ENCODE peak calls at places on chromosome 7, in five cellular contexts. U is neural progenitor cell, R is K562, Z is GM23248, E is HepG2. C is an unnamed sample.
A peak's percentile ranks its signal among the peaks of the same experiment; 100 is the strongest.

GRCh38 chr7:130960208-130960988 is 226.4 kb upstream of the KLF14 start:
- DNase-seq in R (peak; percentile 36), U (no peak), Z (peak; percentile 100), E (no peak), C (peak; percentile 95)

GRCh38 chr7:128913856-128914565 is 3.5 kb upstream of the KCP start:
- DNase-seq in R (no peak), E (no peak), Z (no peak), U (no peak), C (no peak)

GRCh38 chr7:35714407-35714806 is 19.5 kb upstream of the HERPUD2 start:
- DNase-seq in Z (no peak), U (no peak), R (no peak), E (no peak), C (no peak)

GRCh38 chr7:151875862-151876111 is 1.1 kb downstream of the PRKAG2 start:
- DNase-seq in U (peak; percentile 79), E (no peak), R (no peak), Z (no peak), C (no peak)

GRCh38 chr7:23712368-23713284 is 2.6 kb downstream of the STK31 start:
- DNase-seq in E (peak; percentile 51), R (peak; percentile 44), Z (peak; percentile 84), U (peak; percentile 67), C (peak; percentile 81)

GRCh38 chr7:114986181-114986800 is 64.4 kb downstream of the MDFIC start:
- DNase-seq in R (no peak), Z (no peak), U (peak; percentile 7), E (no peak), C (no peak)

GRCh38 chr7:44655341-44655740 is 48.9 kb downstream of the OGDH start:
- DNase-seq in E (no peak), R (no peak), Z (no peak), U (no peak), C (no peak)

GRCh38 chr7:133932591-133932990 is 194.5 kb upstream of the LRGUK start:
- DNase-seq in E (no peak), R (no peak), Z (no peak), U (no peak), C (no peak)

GRCh38 chr7:99624487-99624886 is 7.7 kb downstream of the ZSCAN25 start:
- DNase-seq in E (no peak), R (no peak), U (no peak), Z (no peak), C (no peak)

GRCh38 chr7:92584953-92585352 is 5.2 kb downstream of the FAM133B start:
- DNase-seq in Z (no peak), E (peak; percentile 42), U (no peak), R (peak; percentile 22), C (peak; percentile 21)

GRCh38 chr7:81845628-81846259 is 75.9 kb upstream of the HGF start:
- DNase-seq in U (no peak), R (no peak), Z (peak; percentile 50), E (no peak), C (no peak)

GRCh38 chr7:18555120-18555519 is 59.6 kb downstream of the HDAC9 start:
- DNase-seq in U (no peak), E (no peak), Z (peak; percentile 45), R (no peak), C (no peak)

GRCh38 chr7:18552311-18552916 is 56.9 kb downstream of the HDAC9 start:
- DNase-seq in Z (peak; percentile 4), R (no peak), U (no peak), E (no peak), C (peak; percentile 20)

GRCh38 chr7:18553585-18554055 is 58.1 kb downstream of the HDAC9 start:
- DNase-seq in U (no peak), E (no peak), R (no peak), Z (no peak), C (no peak)

GRCh38 chr7:18550574-18550973 is 55.0 kb downstream of the HDAC9 start:
- DNase-seq in R (no peak), Z (no peak), E (no peak), U (no peak), C (no peak)

GRCh38 chr7:18552943-18553584 is 57.5 kb downstream of the HDAC9 start:
- DNase-seq in Z (no peak), U (no peak), R (no peak), E (no peak), C (peak; percentile 80)
- H3K4me2 ChIP-seq in Z (no peak overlapping the region), U (no peak overlapping the region), R (no peak overlapping the region), E (no peak overlapping the region), C (peak overlapping the region; percentile 81)

GRCh38 chr7:20402297-20403230 is 71.9 kb downstream of the ITGB8 start:
- DNase-seq in R (no peak), U (no peak), Z (peak; percentile 33), E (no peak), C (peak; percentile 36)
- H2AFZ ChIP-seq in R (no peak overlapping the region), U (no peak overlapping the region), Z (no peak overlapping the region), E (no peak overlapping the region), C (peak overlapping the region; percentile 2)

DNA sequence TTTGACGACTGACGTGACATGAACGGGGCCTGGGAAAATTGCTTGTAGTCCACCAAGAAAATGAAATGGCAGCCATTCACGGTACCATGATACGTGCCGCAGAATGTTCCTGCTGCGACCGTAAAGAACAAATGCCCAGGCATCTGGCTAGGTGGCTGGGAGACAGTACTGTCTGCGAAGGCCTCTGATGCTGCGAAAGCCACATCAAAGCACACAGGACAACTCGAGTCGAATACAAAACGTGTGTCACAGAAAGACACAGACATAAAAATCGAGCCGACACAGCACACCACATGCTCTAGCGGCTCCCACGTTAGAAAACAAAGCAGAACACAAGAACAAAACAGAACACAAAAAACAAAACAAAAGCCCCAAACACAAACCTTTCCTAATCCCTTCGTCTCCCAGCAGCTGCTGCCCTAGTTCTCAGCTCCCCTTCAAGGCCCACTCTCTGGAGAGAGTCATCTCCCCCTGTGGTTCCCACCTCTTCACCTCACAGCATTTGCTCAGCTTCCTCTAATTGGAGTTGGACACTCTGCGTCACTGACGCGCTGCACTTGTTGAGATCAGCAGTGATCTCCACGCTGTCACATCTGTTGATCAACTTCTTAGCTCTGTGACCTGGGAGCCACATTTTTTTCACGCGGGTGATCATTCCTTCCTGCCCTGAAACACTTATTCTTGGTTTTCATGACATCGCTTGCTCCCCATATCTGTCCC is 112.2 kb downstream of the CLEC2L start:
- DNase-seq in E (no peak), Z (no peak), R (no peak), U (peak; percentile 76), C (no peak)
- H3K79me2 ChIP-seq in E (peaks cover 8% of the 10 kb centered on the region), Z (peaks cover 81% of the 10 kb centered on the region), R (no peaks in the 10 kb centered on the region), U (no peaks in the 10 kb centered on the region), C (peaks cover 42% of the 10 kb centered on the region)

GRCh38 chr7:2237109-2237602 is 4.4 kb upstream of the MAD1L1 start:
- DNase-seq in R (no peak), Z (no peak), U (no peak), E (no peak), C (no peak)
- H3K4me2 ChIP-seq in R (no peak overlapping the region), Z (no peak overlapping the region), U (no peak overlapping the region), E (no peak overlapping the region), C (no peak overlapping the region)

GRCh38 chr7:104963378-104963990 is 50.5 kb upstream of the KMT2E start:
- DNase-seq in Z (no peak), R (no peak), E (no peak), U (no peak), C (no peak)

GRCh38 chr7:104958278-104958903 is 55.6 kb upstream of the KMT2E start:
- DNase-seq in U (no peak), R (no peak), E (no peak), Z (no peak), C (no peak)

GRCh38 chr7:104963991-104964385 is 50.0 kb upstream of the KMT2E start:
- DNase-seq in E (peak; percentile 88), R (no peak), Z (peak; percentile 42), U (no peak), C (peak; percentile 29)

GRCh38 chr7:104962781-104963180 is 51.2 kb upstream of the KMT2E start:
- DNase-seq in Z (peak; percentile 51), E (no peak), R (no peak), U (no peak), C (peak; percentile 46)

GRCh38 chr7:104960741-104961479 is 53.1 kb upstream of the KMT2E start:
- DNase-seq in E (no peak), U (no peak), Z (peak; percentile 49), R (no peak), C (no peak)
- H2AFZ ChIP-seq in E (no peak overlapping the region), U (no peak overlapping the region), Z (no peak overlapping the region), R (peak overlapping the region; percentile 51), C (no peak overlapping the region)

GRCh38 chr7:43629857-43630256 is 46.9 kb downstream of the STK17A start:
- DNase-seq in U (no peak), R (no peak), Z (no peak), E (no peak), C (no peak)

GRCh38 chr7:43630466-43630865 is 47.6 kb downstream of the STK17A start:
- DNase-seq in U (no peak), E (no peak), Z (no peak), R (no peak), C (no peak)

GRCh38 chr7:43634384-43634783 is 51.5 kb downstream of the STK17A start:
- DNase-seq in R (no peak), E (no peak), U (no peak), Z (no peak), C (no peak)

GRCh38 chr7:43628431-43628830 is 45.5 kb downstream of the STK17A start:
- DNase-seq in Z (no peak), U (no peak), E (no peak), R (no peak), C (no peak)

DNA sequence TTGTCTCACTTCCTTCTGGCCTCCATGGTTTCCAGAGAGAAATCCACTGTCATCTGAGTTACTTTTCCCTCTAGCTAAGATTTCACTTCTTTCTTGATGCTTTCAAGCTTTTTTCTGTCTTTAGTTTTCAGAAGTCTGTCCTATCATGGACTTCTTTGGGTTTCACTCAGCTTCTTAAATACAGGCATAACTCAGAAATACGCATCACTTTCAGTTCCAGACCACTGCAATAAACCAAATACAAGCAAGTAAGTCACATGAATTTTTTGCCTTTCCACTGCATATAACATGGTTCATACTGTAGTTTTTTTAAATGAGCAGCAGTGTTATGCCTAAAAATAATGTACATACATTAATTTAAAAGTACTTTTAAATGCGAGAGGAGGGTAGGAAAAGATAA is 48.7 kb downstream of the STK17A start:
- DNase-seq in E (no peak), U (no peak), Z (no peak), R (no peak), C (no peak)
- H3K79me2 ChIP-seq in E (no peaks in the 10 kb centered on the region), U (no peaks in the 10 kb centered on the region), Z (peaks cover 100% of the 10 kb centered on the region), R (no peaks in the 10 kb centered on the region), C (peaks cover 44% of the 10 kb centered on the region)

DNA sequence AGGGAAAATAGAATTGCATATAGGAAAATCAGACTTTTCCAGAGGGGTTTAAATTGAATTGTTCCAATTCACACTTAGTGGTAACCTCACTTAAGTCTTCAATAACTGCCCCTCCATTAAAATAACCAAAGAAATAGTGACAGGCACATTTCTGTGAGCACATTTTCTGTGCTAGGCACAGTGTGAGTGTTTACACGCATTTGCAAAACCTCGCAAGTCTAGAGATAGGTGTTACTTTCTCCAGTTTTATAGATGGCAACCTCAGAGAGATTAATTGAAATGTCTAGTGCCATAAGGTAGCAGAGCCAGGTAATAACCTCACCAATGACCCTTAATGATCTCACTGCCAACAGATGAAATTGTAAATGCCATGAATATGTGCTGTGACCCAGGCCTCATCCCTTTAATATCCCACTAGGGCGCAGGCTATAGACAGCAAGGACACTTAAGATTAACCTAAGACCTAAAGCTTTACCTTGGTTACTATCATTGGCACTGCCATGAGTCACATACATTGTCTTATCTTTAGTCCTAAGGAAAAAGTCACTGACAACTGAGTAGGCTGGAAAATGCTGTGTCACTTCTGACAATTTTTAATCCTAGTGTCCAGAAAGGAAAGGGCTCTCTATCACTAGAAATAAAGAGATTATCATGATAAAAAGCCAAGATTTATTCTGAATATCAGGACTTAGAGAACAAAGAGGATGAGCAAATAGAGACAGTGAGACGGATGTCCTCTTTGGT is 187.8 kb downstream of the PPP1R17 start:
- DNase-seq in R (no peak), U (no peak), Z (no peak), E (no peak), C (peak; percentile 23)
- H3K4me2 ChIP-seq in R (no peak overlapping the region), U (no peak overlapping the region), Z (no peak overlapping the region), E (no peak overlapping the region), C (no peak overlapping the region)

C was measured in PC-3.